ENCODE peak calls at places on chromosome 10, in nine cellular contexts. Z is heart left ventricle, T is fibroblast of lung, J is adrenal gland, S is astrocyte of the spinal cord, K is kidney epithelial cell, L is foreskin fibroblast, A is ascending aorta, V is PC-3. U is an unnamed sample.

GRCh38 chr10:72124984-72125383 is 36.6 kb upstream of the SPOCK2 start:
- DNase-seq in Z (no peak), T (peak; percentile 82), J (no peak), S (peak; percentile 51), K (peak; percentile 19), L (peak; percentile 30), A (no peak), V (no peak), U (no peak)

GRCh38 chr10:72847681-72848080 is 45.9 kb upstream of the OIT3 start:
- DNase-seq in Z (no peak), T (peak; percentile 21), J (no peak), S (no peak), K (no peak), L (no peak), A (no peak), V (peak; percentile 87), U (no peak)

GRCh38 chr10:78829570-78829969 is 239.2 kb upstream of the ZMIZ1 start:
- DNase-seq in Z (no peak), T (peak; percentile 25), J (no peak), S (peak; percentile 20), K (no peak), L (peak; percentile 66), A (no peak), V (peak; percentile 85), U (no peak)

GRCh38 chr10:9069136-9069535 is 1014.6 kb downstream of the GATA3 start:
- DNase-seq in Z (no peak), T (peak; percentile 67), J (no peak), S (no peak), K (peak; percentile 19), L (no peak), A (no peak), V (peak; percentile 81), U (peak; percentile 7)

GRCh38 chr10:7320072-7320471 is 90.8 kb downstream of the SFMBT2 start:
- DNase-seq in Z (no peak), T (peak; percentile 37), J (no peak), S (no peak), K (peak; percentile 10), L (peak; percentile 39), A (no peak), V (no peak), U (no peak)

GRCh38 chr10:37434091-37434490 is 308.7 kb downstream of the ANKRD30A start:
- DNase-seq in Z (no peak), T (no peak), J (no peak), S (no peak), K (no peak), L (no peak), A (no peak), V (peak; percentile 87), U (no peak)

GRCh38 chr10:42990721-42991441 is 86.0 kb upstream of the RET start:
- DNase-seq in Z (no peak), T (no peak), J (no peak), S (no peak), K (no peak), L (no peak), A (no peak), V (no peak), U (no peak)

GRCh38 chr10:93224005-93224779 is 150.5 kb downstream of the CYP26A1 start:
- DNase-seq in Z (no peak), T (no peak), J (no peak), S (no peak), K (no peak), L (no peak), A (no peak), V (peak; percentile 7), U (no peak)

GRCh38 chr10:43110318-43111071 is 27.8 kb upstream of the CSGALNACT2 start:
- DNase-seq in Z (peak; percentile 63), T (peak; percentile 45), J (no peak), S (no peak), K (no peak), L (peak; percentile 82), A (no peak), V (peak; percentile 47), U (no peak)

GRCh38 chr10:3293536-3294431 is 121.2 kb upstream of the PITRM1 start:
- DNase-seq in Z (no peak), T (peak; percentile 67), J (no peak), S (peak; percentile 41), K (no peak), L (peak; percentile 64), A (no peak), V (no peak), U (no peak)

GRCh38 chr10:58820386-58820785 is 307.7 kb downstream of the BICC1 start:
- DNase-seq in Z (no peak), T (no peak), J (no peak), S (no peak), K (no peak), L (no peak), A (no peak), V (no peak), U (no peak)
- H3K4me3 ChIP-seq in Z (no peak overlapping the region), T (no peak overlapping the region), J (no peak overlapping the region), S (no peak overlapping the region), K (no peak overlapping the region), L (no peak overlapping the region), A (no peak overlapping the region), V (peak overlapping the region; percentile 12), U (no peak overlapping the region)

GRCh38 chr10:99809481-99809880 is 27.0 kb downstream of the ABCC2 start:
- DNase-seq in Z (no peak), T (no peak), J (no peak), S (no peak), K (no peak), L (no peak), A (no peak), V (no peak), U (no peak)
- H3K4me3 ChIP-seq in Z (no peak overlapping the region), T (no peak overlapping the region), J (no peak overlapping the region), S (no peak overlapping the region), K (no peak overlapping the region), L (no peak overlapping the region), A (no peak overlapping the region), V (no peak overlapping the region), U (no peak overlapping the region)

GRCh38 chr10:91006752-91007346 is 86.0 kb upstream of the ANKRD1 start:
- DNase-seq in Z (no peak), T (no peak), J (no peak), S (no peak), K (no peak), L (no peak), A (no peak), V (no peak), U (no peak)
- H3K4me3 ChIP-seq in Z (no peak overlapping the region), T (no peak overlapping the region), J (no peak overlapping the region), S (no peak overlapping the region), K (no peak overlapping the region), L (no peak overlapping the region), A (no peak overlapping the region), V (no peak overlapping the region), U (no peak overlapping the region)

GRCh38 chr10:133061296-133062038 is 26.3 kb upstream of the ADGRA1 start:
- DNase-seq in Z (no peak), T (no peak), J (no peak), S (no peak), K (no peak), L (no peak), A (no peak), V (no peak), U (no peak)
- H3K4me3 ChIP-seq in Z (no peak overlapping the region), T (no peak overlapping the region), J (no peak overlapping the region), S (no peak overlapping the region), K (no peak overlapping the region), L (no peak overlapping the region), A (no peak overlapping the region), V (no peak overlapping the region), U (no peak overlapping the region)

GRCh38 chr10:131076341-131076740 is 235.2 kb downstream of the TCERG1L start:
- DNase-seq in Z (no peak), T (no peak), J (no peak), S (no peak), K (no peak), L (no peak), A (peak; percentile 50), V (no peak), U (no peak)
- H3K4me3 ChIP-seq in Z (no peak overlapping the region), T (no peak overlapping the region), J (no peak overlapping the region), S (no peak overlapping the region), K (no peak overlapping the region), L (no peak overlapping the region), A (no peak overlapping the region), V (no peak overlapping the region), U (no peak overlapping the region)

DNA sequence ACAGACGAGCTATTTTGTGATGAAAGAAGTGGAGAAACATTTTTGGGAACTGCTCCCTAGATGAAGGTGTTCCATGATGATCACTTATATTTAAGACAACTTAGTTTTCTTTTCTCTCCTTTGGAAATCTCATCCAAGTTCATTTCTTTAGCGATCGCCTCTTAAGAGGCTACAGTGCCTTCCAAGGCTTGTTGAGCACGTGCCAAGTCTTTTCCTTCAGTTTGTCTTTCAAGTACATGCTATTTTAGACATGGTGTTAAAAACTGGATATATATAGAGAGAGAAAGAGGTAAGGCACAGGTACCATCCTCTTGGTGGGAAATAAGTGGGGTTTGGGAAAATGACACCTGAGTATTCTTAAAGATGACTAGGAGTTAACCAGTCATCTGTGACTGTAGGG is 2.7 kb downstream of the ADK start:
- DNase-seq in Z (no peak), T (no peak), J (no peak), S (no peak), K (no peak), L (no peak), A (no peak), V (no peak), U (no peak)
- H3K4me3 ChIP-seq in Z (no peak overlapping the region), T (no peak overlapping the region), J (no peak overlapping the region), S (no peak overlapping the region), K (no peak overlapping the region), L (no peak overlapping the region), A (no peak overlapping the region), V (peak overlapping the region; percentile 69), U (no peak overlapping the region)

GRCh38 chr10:19493917-19494316 is 322.3 kb upstream of the PLXDC2 start:
- DNase-seq in Z (no peak), T (no peak), J (no peak), S (no peak), K (no peak), L (no peak), A (no peak), V (no peak), U (no peak)

GRCh38 chr10:19488592-19489280 is 327.5 kb upstream of the PLXDC2 start:
- DNase-seq in Z (peak; percentile 31), T (peak; percentile 26), J (peak; percentile 45), S (peak; percentile 8), K (no peak), L (peak; percentile 1), A (peak; percentile 64), V (no peak), U (peak; percentile 65)
- H3K4me3 ChIP-seq in Z (peak overlapping the region; percentile 13), T (peak overlapping the region; percentile 37), J (peak overlapping the region; percentile 49), S (no peak overlapping the region), K (no peak overlapping the region), L (peak overlapping the region; percentile 24), A (peak overlapping the region; percentile 62), V (no peak overlapping the region), U (peak overlapping the region; percentile 24)